ENCODE peak calls at places on chromosomes 1 and 21, in six cellular contexts. C, L, G, E, R and D are unnamed samples.

GRCh38 chr1:234780531-234781162 is 170.7 kb upstream of the IRF2BP2 start:
- DNase-seq in C (no peak), L (no peak), G (no peak), E (peak; percentile 59), R (no peak), D (peak; percentile 90)

GRCh38 chr1:51063121-51063520 is 38.9 kb upstream of the C1orf185 start:
- DNase-seq in C (no peak), L (no peak), G (no peak), E (no peak), R (peak; percentile 82), D (no peak)

GRCh38 chr1:3455630-3456448 is 1.4 kb downstream of the ARHGEF16 start:
- DNase-seq in C (no peak), L (no peak), G (no peak), E (no peak), R (no peak), D (no peak)

GRCh38 chr1:234746798-234747196 is 136.8 kb upstream of the IRF2BP2 start:
- DNase-seq in C (no peak), L (no peak), G (no peak), E (no peak), R (no peak), D (no peak)

GRCh38 chr1:14961661-14962267 is 191.8 kb upstream of the TMEM51 start:
- DNase-seq in C (no peak), L (no peak), G (no peak), E (no peak), R (no peak), D (no peak)

GRCh38 chr1:58816747-58817221 is 32.9 kb upstream of the JUN start:
- DNase-seq in C (no peak), L (no peak), G (no peak), E (no peak), R (no peak), D (no peak)

GRCh38 chr1:11769274-11769673 is 7.3 kb downstream of the C1orf167 start:
- DNase-seq in C (no peak), L (no peak), G (no peak), E (no peak), R (no peak), D (no peak)

GRCh38 chr1:117654485-117655219 is 48.8 kb downstream of the TENT5C start:
- DNase-seq in C (no peak), L (no peak), G (no peak), E (no peak), R (no peak), D (peak; percentile 51)

GRCh38 chr1:184118051-184118450 is 66.5 kb downstream of the TSEN15 start:
- DNase-seq in C (no peak), L (no peak), G (no peak), E (no peak), R (peak; percentile 90), D (no peak)

GRCh38 chr1:194654956-194655355 is 1468.5 kb upstream of the B3GALT2 start:
- DNase-seq in C (no peak), L (no peak), G (no peak), E (no peak), R (no peak), D (no peak)

GRCh38 chr1:47804127-47804526 is 193.1 kb downstream of the TRABD2B start:
- DNase-seq in C (no peak), L (no peak), G (no peak), E (no peak), R (no peak), D (no peak)

GRCh38 chr1:20663365-20663764 is 2.2 kb upstream of the DDOST start:
- DNase-seq in C (no peak), L (no peak), G (no peak), E (no peak), R (no peak), D (no peak)

GRCh38 chr1:168179411-168180147 is 817 bp downstream of the TIPRL start:
- DNase-seq in C (no peak), L (no peak), G (no peak), E (no peak), R (peak; percentile 12), D (no peak)

GRCh38 chr21:28240586-28240985 is 752.1 kb downstream of the LTN1 start:
- DNase-seq in C (no peak), L (no peak), G (no peak), E (no peak), R (no peak), D (no peak)

GRCh38 chr1:16926491-16927195 is 4.9 kb downstream of the CROCC start:
- DNase-seq in C (no peak), L (no peak), G (no peak), E (no peak), R (no peak), D (no peak)

GRCh38 chr1:93681549-93682412 is at the start of gene BCAR3:
- DNase-seq in C (peak; percentile 83), L (no peak), G (peak; percentile 51), E (peak; percentile 65), R (peak; percentile 75), D (peak; percentile 90)

GRCh38 chr1:206502403-206502802 is 4.9 kb upstream of the RASSF5 start:
- DNase-seq in C (no peak), L (no peak), G (no peak), E (no peak), R (no peak), D (peak; percentile 41)

GRCh38 chr1:147837129-147837776 is 65.3 kb upstream of the GJA8 start:
- DNase-seq in C (no peak), L (no peak), G (no peak), E (no peak), R (no peak), D (no peak)

GRCh38 chr1:36137776-36138175 is 11.5 kb downstream of the TRAPPC3 start:
- DNase-seq in C (no peak), L (no peak), G (no peak), E (no peak), R (no peak), D (no peak)

GRCh38 chr1:26358411-26359384 is 4.8 kb upstream of the CRYBG2 start:
- DNase-seq in C (no peak), L (peak; percentile 61), G (no peak), E (peak; percentile 71), R (no peak), D (no peak)

GRCh38 chr1:19204665-19205266 is 5.3 kb downstream of the UBR4 start:
- DNase-seq in C (no peak), L (no peak), G (no peak), E (no peak), R (no peak), D (no peak)

GRCh38 chr21:36320421-36321324 is 676 bp downstream of the MORC3 start:
- DNase-seq in C (peak; percentile 75), L (no peak), G (peak; percentile 56), E (peak; percentile 76), R (peak; percentile 56), D (peak; percentile 92)

GRCh38 chr1:53868565-53868964 is 21.0 kb downstream of the YIPF1 start:
- DNase-seq in C (no peak), L (no peak), G (no peak), E (no peak), R (no peak), D (no peak)

GRCh38 chr1:155177192-155177917 is 3.7 kb downstream of the TRIM46 start:
- DNase-seq in C (no peak), L (no peak), G (no peak), E (peak; percentile 77), R (no peak), D (peak; percentile 62)

GRCh38 chr1:16396591-16396990 is 29.5 kb downstream of the SZRD1 start:
- DNase-seq in C (peak; percentile 56), L (no peak), G (no peak), E (peak; percentile 72), R (peak; percentile 84), D (no peak)

GRCh38 chr1:5492861-5493260 is 499.4 kb downstream of the NPHP4 start:
- DNase-seq in C (no peak), L (no peak), G (no peak), E (no peak), R (no peak), D (no peak)

GRCh38 chr21:46080171-46081021 is 17.5 kb upstream of the COL6A2 start:
- DNase-seq in C (peak; percentile 70), L (no peak), G (peak; percentile 7), E (peak; percentile 60), R (peak; percentile 55), D (peak; percentile 87)

GRCh38 chr1:38047603-38048146 is 1.1 kb upstream of the POU3F1 start:
- DNase-seq in C (no peak), L (no peak), G (peak; percentile 37), E (no peak), R (peak; percentile 44), D (no peak)

GRCh38 chr1:119623651-119624050 is 24.4 kb downstream of the ZNF697 start:
- DNase-seq in C (no peak), L (no peak), G (no peak), E (no peak), R (no peak), D (no peak)

GRCh38 chr21:43325968-43326367 is 101.0 kb downstream of the SIK1 start:
- DNase-seq in C (no peak), L (no peak), G (no peak), E (no peak), R (no peak), D (no peak)

GRCh38 chr1:206471993-206472392 is 1.7 kb downstream of the IKBKE start:
- DNase-seq in C (no peak), L (no peak), G (no peak), E (no peak), R (no peak), D (no peak)

GRCh38 chr21:27418338-27418737 is 451.4 kb upstream of the ADAMTS5 start:
- DNase-seq in C (no peak), L (no peak), G (no peak), E (no peak), R (no peak), D (no peak)

GRCh38 chr1:93905734-93906133 is 3.5 kb downstream of the GCLM start:
- DNase-seq in C (no peak), L (no peak), G (no peak), E (no peak), R (peak; percentile 31), D (no peak)

GRCh38 chr1:207001492-207002245 is 30.9 kb downstream of the C1orf116 start:
- DNase-seq in C (no peak), L (no peak), G (no peak), E (no peak), R (no peak), D (no peak)

GRCh38 chr1:79293611-79294010 is 287.1 kb upstream of the ADGRL4 start:
- DNase-seq in C (no peak), L (no peak), G (no peak), E (no peak), R (no peak), D (no peak)